ENCODE peak calls at places on chromosomes 6 and 20, in ten cellular contexts. One of them, this sample, is unnamed.

GRCh38 chr6:137213331-137213740 is 5.8 kb downstream of the IFNGR1 start:
- DNase-seq in activated CD8-positive, alpha-beta memory T cell treated with anti-CD3 and anti-CD28 coated beads for 4 hours: no peak
- DNase-seq in AG08395: no peak
- DNase-seq in H4: no peak
- DNase-seq in progenitor cell of endocrine pancreas: no peak
- DNase-seq in NCI-H510A: no peak
- DNase-seq in body of pancreas: no peak
- DNase-seq in NCI-H1092: no peak
- DNase-seq in amygdala: no peak
- DNase-seq in cardiac fibroblast: no peak
- DNase-seq in this sample: no peak

GRCh38 chr6:117791012-117791411 is 115.7 kb downstream of the NUS1 start:
- DNase-seq in activated CD8-positive, alpha-beta memory T cell treated with anti-CD3 and anti-CD28 coated beads for 4 hours: no peak
- DNase-seq in AG08395: no peak
- DNase-seq in H4: no peak
- DNase-seq in progenitor cell of endocrine pancreas: no peak
- DNase-seq in NCI-H510A: no peak
- DNase-seq in body of pancreas: no peak
- DNase-seq in NCI-H1092: no peak
- DNase-seq in amygdala: no peak
- DNase-seq in cardiac fibroblast: no peak
- DNase-seq in this sample: no peak

GRCh38 chr6:43247115-43247999 is 4.1 kb downstream of the TTBK1 start:
- DNase-seq in activated CD8-positive, alpha-beta memory T cell treated with anti-CD3 and anti-CD28 coated beads for 4 hours: peak; percentile 70
- DNase-seq in AG08395: peak; percentile 82
- DNase-seq in H4: no peak
- DNase-seq in progenitor cell of endocrine pancreas: peak; percentile 76
- DNase-seq in NCI-H510A: peak; percentile 91
- DNase-seq in body of pancreas: peak; percentile 78
- DNase-seq in NCI-H1092: peak; percentile 85
- DNase-seq in amygdala: peak; percentile 68
- DNase-seq in cardiac fibroblast: peak; percentile 35
- DNase-seq in this sample: no peak

GRCh38 chr6:80454197-80454596 is 347.7 kb downstream of the BCKDHB start:
- DNase-seq in activated CD8-positive, alpha-beta memory T cell treated with anti-CD3 and anti-CD28 coated beads for 4 hours: no peak
- DNase-seq in AG08395: peak; percentile 90
- DNase-seq in H4: peak; percentile 39
- DNase-seq in progenitor cell of endocrine pancreas: no peak
- DNase-seq in NCI-H510A: no peak
- DNase-seq in body of pancreas: no peak
- DNase-seq in NCI-H1092: no peak
- DNase-seq in amygdala: no peak
- DNase-seq in cardiac fibroblast: peak; percentile 81
- DNase-seq in this sample: peak; percentile 91

GRCh38 chr6:7197752-7198151 is 90.0 kb downstream of the RREB1 start:
- DNase-seq in activated CD8-positive, alpha-beta memory T cell treated with anti-CD3 and anti-CD28 coated beads for 4 hours: no peak
- DNase-seq in AG08395: no peak
- DNase-seq in H4: no peak
- DNase-seq in progenitor cell of endocrine pancreas: no peak
- DNase-seq in NCI-H510A: no peak
- DNase-seq in body of pancreas: no peak
- DNase-seq in NCI-H1092: no peak
- DNase-seq in amygdala: no peak
- DNase-seq in cardiac fibroblast: no peak
- DNase-seq in this sample: no peak

GRCh38 chr6:41591859-41592502 is 45.8 kb downstream of the FOXP4 start:
- DNase-seq in activated CD8-positive, alpha-beta memory T cell treated with anti-CD3 and anti-CD28 coated beads for 4 hours: peak; percentile 56
- DNase-seq in AG08395: peak; percentile 87
- DNase-seq in H4: peak; percentile 39
- DNase-seq in progenitor cell of endocrine pancreas: peak; percentile 76
- DNase-seq in NCI-H510A: no peak
- DNase-seq in body of pancreas: peak; percentile 82
- DNase-seq in NCI-H1092: no peak
- DNase-seq in amygdala: peak; percentile 33
- DNase-seq in cardiac fibroblast: peak; percentile 68
- DNase-seq in this sample: no peak

GRCh38 chr20:38247166-38247509 is 13.4 kb downstream of the KIAA1755 start:
- DNase-seq in activated CD8-positive, alpha-beta memory T cell treated with anti-CD3 and anti-CD28 coated beads for 4 hours: no peak
- DNase-seq in AG08395: no peak
- DNase-seq in H4: no peak
- DNase-seq in progenitor cell of endocrine pancreas: no peak
- DNase-seq in NCI-H510A: no peak
- DNase-seq in body of pancreas: no peak
- DNase-seq in NCI-H1092: no peak
- DNase-seq in amygdala: no peak
- DNase-seq in cardiac fibroblast: no peak
- DNase-seq in this sample: no peak

GRCh38 chr6:30942338-30943060 is 1.7 kb downstream of the MUCL3 start:
- DNase-seq in activated CD8-positive, alpha-beta memory T cell treated with anti-CD3 and anti-CD28 coated beads for 4 hours: no peak
- DNase-seq in AG08395: peak; percentile 94
- DNase-seq in H4: peak; percentile 85
- DNase-seq in progenitor cell of endocrine pancreas: peak; percentile 65
- DNase-seq in NCI-H510A: no peak
- DNase-seq in body of pancreas: peak; percentile 81
- DNase-seq in NCI-H1092: no peak
- DNase-seq in amygdala: no peak
- DNase-seq in cardiac fibroblast: peak; percentile 85
- DNase-seq in this sample: peak; percentile 71

GRCh38 chr20:43511879-43512278 is 4.4 kb downstream of the L3MBTL1 start:
- DNase-seq in activated CD8-positive, alpha-beta memory T cell treated with anti-CD3 and anti-CD28 coated beads for 4 hours: no peak
- DNase-seq in AG08395: no peak
- DNase-seq in H4: no peak
- DNase-seq in progenitor cell of endocrine pancreas: no peak
- DNase-seq in NCI-H510A: no peak
- DNase-seq in body of pancreas: no peak
- DNase-seq in NCI-H1092: no peak
- DNase-seq in amygdala: no peak
- DNase-seq in cardiac fibroblast: no peak
- DNase-seq in this sample: no peak

GRCh38 chr6:40482532-40482931 is 104.6 kb downstream of the LRFN2 start:
- DNase-seq in activated CD8-positive, alpha-beta memory T cell treated with anti-CD3 and anti-CD28 coated beads for 4 hours: no peak
- DNase-seq in AG08395: no peak
- DNase-seq in H4: no peak
- DNase-seq in progenitor cell of endocrine pancreas: no peak
- DNase-seq in NCI-H510A: no peak
- DNase-seq in body of pancreas: no peak
- DNase-seq in NCI-H1092: no peak
- DNase-seq in amygdala: peak; percentile 44
- DNase-seq in cardiac fibroblast: no peak
- DNase-seq in this sample: no peak

GRCh38 chr6:168099201-168100010 is 20.4 kb upstream of the FRMD1 start:
- DNase-seq in activated CD8-positive, alpha-beta memory T cell treated with anti-CD3 and anti-CD28 coated beads for 4 hours: no peak
- DNase-seq in AG08395: no peak
- DNase-seq in H4: no peak
- DNase-seq in progenitor cell of endocrine pancreas: no peak
- DNase-seq in NCI-H510A: no peak
- DNase-seq in body of pancreas: no peak
- DNase-seq in NCI-H1092: no peak
- DNase-seq in amygdala: no peak
- DNase-seq in cardiac fibroblast: no peak
- DNase-seq in this sample: no peak

GRCh38 chr6:152316024-152316423 is 321.1 kb downstream of the SYNE1 start:
- DNase-seq in activated CD8-positive, alpha-beta memory T cell treated with anti-CD3 and anti-CD28 coated beads for 4 hours: no peak
- DNase-seq in AG08395: peak; percentile 4
- DNase-seq in H4: no peak
- DNase-seq in progenitor cell of endocrine pancreas: no peak
- DNase-seq in NCI-H510A: no peak
- DNase-seq in body of pancreas: no peak
- DNase-seq in NCI-H1092: no peak
- DNase-seq in amygdala: no peak
- DNase-seq in cardiac fibroblast: peak; percentile 82
- DNase-seq in this sample: peak; percentile 54

GRCh38 chr6:111861321-111861938 is 11.8 kb downstream of the FYN start:
- DNase-seq in activated CD8-positive, alpha-beta memory T cell treated with anti-CD3 and anti-CD28 coated beads for 4 hours: no peak
- DNase-seq in AG08395: no peak
- DNase-seq in H4: no peak
- DNase-seq in progenitor cell of endocrine pancreas: no peak
- DNase-seq in NCI-H510A: peak; percentile 10
- DNase-seq in body of pancreas: no peak
- DNase-seq in NCI-H1092: peak; percentile 80
- DNase-seq in amygdala: no peak
- DNase-seq in cardiac fibroblast: no peak
- DNase-seq in this sample: no peak

GRCh38 chr6:123803862-123804681 is at the start of gene NKAIN2:
- DNase-seq in activated CD8-positive, alpha-beta memory T cell treated with anti-CD3 and anti-CD28 coated beads for 4 hours: no peak
- DNase-seq in AG08395: no peak
- DNase-seq in H4: peak; percentile 6
- DNase-seq in progenitor cell of endocrine pancreas: peak; percentile 44
- DNase-seq in NCI-H510A: peak; percentile 53
- DNase-seq in body of pancreas: no peak
- DNase-seq in NCI-H1092: peak; percentile 75
- DNase-seq in amygdala: no peak
- DNase-seq in cardiac fibroblast: no peak
- DNase-seq in this sample: no peak

GRCh38 chr6:21199246-21199645 is 394.3 kb upstream of the SOX4 start:
- DNase-seq in activated CD8-positive, alpha-beta memory T cell treated with anti-CD3 and anti-CD28 coated beads for 4 hours: no peak
- DNase-seq in AG08395: no peak
- DNase-seq in H4: no peak
- DNase-seq in progenitor cell of endocrine pancreas: no peak
- DNase-seq in NCI-H510A: no peak
- DNase-seq in body of pancreas: no peak
- DNase-seq in NCI-H1092: no peak
- DNase-seq in amygdala: no peak
- DNase-seq in cardiac fibroblast: no peak
- DNase-seq in this sample: no peak

GRCh38 chr20:19826179-19826914 is 68.3 kb downstream of the RIN2 start:
- DNase-seq in activated CD8-positive, alpha-beta memory T cell treated with anti-CD3 and anti-CD28 coated beads for 4 hours: no peak
- DNase-seq in AG08395: no peak
- DNase-seq in H4: no peak
- DNase-seq in progenitor cell of endocrine pancreas: no peak
- DNase-seq in NCI-H510A: no peak
- DNase-seq in body of pancreas: no peak
- DNase-seq in NCI-H1092: no peak
- DNase-seq in amygdala: no peak
- DNase-seq in cardiac fibroblast: no peak
- DNase-seq in this sample: no peak

GRCh38 chr6:132456700-132457143 is 55.4 kb upstream of the MOXD1 start:
- DNase-seq in activated CD8-positive, alpha-beta memory T cell treated with anti-CD3 and anti-CD28 coated beads for 4 hours: no peak
- DNase-seq in AG08395: peak; percentile 69
- DNase-seq in H4: no peak
- DNase-seq in progenitor cell of endocrine pancreas: no peak
- DNase-seq in NCI-H510A: no peak
- DNase-seq in body of pancreas: no peak
- DNase-seq in NCI-H1092: no peak
- DNase-seq in amygdala: no peak
- DNase-seq in cardiac fibroblast: peak; percentile 35
- DNase-seq in this sample: no peak

GRCh38 chr6:4987427-4987826 is 16.4 kb downstream of the RPP40 start:
- DNase-seq in activated CD8-positive, alpha-beta memory T cell treated with anti-CD3 and anti-CD28 coated beads for 4 hours: no peak
- DNase-seq in AG08395: no peak
- DNase-seq in H4: no peak
- DNase-seq in progenitor cell of endocrine pancreas: no peak
- DNase-seq in NCI-H510A: no peak
- DNase-seq in body of pancreas: no peak
- DNase-seq in NCI-H1092: no peak
- DNase-seq in amygdala: no peak
- DNase-seq in cardiac fibroblast: no peak
- DNase-seq in this sample: no peak

GRCh38 chr6:53233309-53233708 is 84.7 kb upstream of the GCM1 start:
- DNase-seq in activated CD8-positive, alpha-beta memory T cell treated with anti-CD3 and anti-CD28 coated beads for 4 hours: no peak
- DNase-seq in AG08395: no peak
- DNase-seq in H4: peak; percentile 68
- DNase-seq in progenitor cell of endocrine pancreas: no peak
- DNase-seq in NCI-H510A: peak; percentile 45
- DNase-seq in body of pancreas: no peak
- DNase-seq in NCI-H1092: no peak
- DNase-seq in amygdala: no peak
- DNase-seq in cardiac fibroblast: no peak
- DNase-seq in this sample: no peak

GRCh38 chr20:17343631-17344447 is 117.0 kb downstream of the PCSK2 start:
- DNase-seq in activated CD8-positive, alpha-beta memory T cell treated with anti-CD3 and anti-CD28 coated beads for 4 hours: no peak
- DNase-seq in AG08395: peak; percentile 35
- DNase-seq in H4: no peak
- DNase-seq in progenitor cell of endocrine pancreas: no peak
- DNase-seq in NCI-H510A: no peak
- DNase-seq in body of pancreas: no peak
- DNase-seq in NCI-H1092: no peak
- DNase-seq in amygdala: no peak
- DNase-seq in cardiac fibroblast: no peak
- DNase-seq in this sample: peak; percentile 38

This sample was measured in GM04504.